ENCODE peak calls at places on chromosomes 12 and 14, in ten cellular contexts. J is Peyer's patch, F is A549, R is suprapubic skin, M is thyroid gland, P is upper lobe of left lung, V is K562, D is IMR-90, Y is esophagus squamous epithelium, C is transverse colon. Q is an unnamed sample.

GRCh38 chr12:76916170-76916540 is 37.3 kb upstream of the CSRP2 start:
- DNase-seq in J (no peak), F (no peak), R (no peak), M (no peak), P (no peak), V (no peak), D (peak), Y (no peak), C (no peak), Q (no peak)

GRCh38 chr14:20610002-20610765 is 19.0 kb upstream of the RNASE12 start:
- DNase-seq in J (peak), F (peak), R (no peak), M (peak), P (peak), V (peak), D (peak), Y (no peak), C (peak), Q (peak)

GRCh38 chr12:121388421-121388981 is 11.4 kb upstream of the RNF34 start:
- DNase-seq in J (no peak), F (peak), R (no peak), M (no peak), P (no peak), V (no peak), D (peak), Y (no peak), C (no peak), Q (peak)

GRCh38 chr12:131799828-131800593 is 28.2 kb upstream of the MMP17 start:
- DNase-seq in J (no peak), F (no peak), R (no peak), M (no peak), P (no peak), V (no peak), D (no peak), Y (no peak), C (no peak), Q (no peak)

GRCh38 chr12:13347241-13348043 is 150.9 kb downstream of the EMP1 start:
- DNase-seq in J (no peak), F (peak), R (no peak), M (no peak), P (no peak), V (no peak), D (peak), Y (no peak), C (no peak), Q (peak)

GRCh38 chr12:5557906-5558305 is 126.0 kb downstream of the NTF3 start:
- DNase-seq in J (no peak), F (no peak), R (no peak), M (no peak), P (no peak), V (no peak), D (no peak), Y (no peak), C (no peak), Q (no peak)

GRCh38 chr12:6084261-6084968 is 40.1 kb downstream of the VWF start:
- DNase-seq in J (peak), F (peak), R (peak), M (peak), P (peak), V (no peak), D (peak), Y (no peak), C (peak), Q (no peak)

GRCh38 chr12:9214536-9214935 is 6.3 kb upstream of the PZP start:
- DNase-seq in J (no peak), F (no peak), R (no peak), M (no peak), P (no peak), V (no peak), D (no peak), Y (no peak), C (no peak), Q (no peak)

GRCh38 chr12:121697093-121697698 is 15.4 kb upstream of the TMEM120B start:
- DNase-seq in J (no peak), F (peak), R (no peak), M (no peak), P (no peak), V (peak), D (peak), Y (no peak), C (no peak), Q (peak)

GRCh38 chr12:131853832-131854797 is 25.9 kb downstream of the MMP17 start:
- DNase-seq in J (no peak), F (peak), R (no peak), M (no peak), P (no peak), V (no peak), D (no peak), Y (no peak), C (no peak), Q (no peak)

GRCh38 chr12:131176926-131177325 is 223.2 kb downstream of the ADGRD1 start:
- DNase-seq in J (no peak), F (no peak), R (no peak), M (no peak), P (no peak), V (no peak), D (no peak), Y (no peak), C (no peak), Q (no peak)

GRCh38 chr12:57481671-57482070 is 2.0 kb upstream of the ARHGAP9 start:
- DNase-seq in J (no peak), F (no peak), R (no peak), M (no peak), P (no peak), V (no peak), D (no peak), Y (no peak), C (no peak), Q (peak)

GRCh38 chr14:31510222-31510621 is 22.4 kb upstream of the GPR33 start:
- DNase-seq in J (no peak), F (peak), R (no peak), M (no peak), P (no peak), V (peak), D (peak), Y (no peak), C (no peak), Q (peak)
- TF ChIP-seq POLR2A in J (no peak), F (no peak), R (no peak), M (no peak), P (no peak), V (no peak), D (no peak), Y (no peak), C (no peak), Q (no peak)

GRCh38 chr14:69151458-69152180 is 1.3 kb downstream of the DCAF5 start:
- DNase-seq in J (peak), F (peak), R (peak), M (peak), P (peak), V (peak), D (peak), Y (peak), C (peak), Q (peak)

GRCh38 chr14:69153848-69154208 is 909 bp upstream of the DCAF5 start:
- DNase-seq in J (peak), F (peak), R (no peak), M (peak), P (peak), V (no peak), D (no peak), Y (no peak), C (peak), Q (peak)

GRCh38 chr14:69154779-69155178 is 1.9 kb upstream of the DCAF5 start:
- DNase-seq in J (no peak), F (peak), R (no peak), M (peak), P (peak), V (no peak), D (no peak), Y (no peak), C (no peak), Q (peak)

GRCh38 chr14:69152181-69152943 is 557 bp downstream of the DCAF5 start:
- DNase-seq in J (peak), F (peak), R (peak), M (peak), P (peak), V (peak), D (no peak), Y (no peak), C (peak), Q (peak)

DNA sequence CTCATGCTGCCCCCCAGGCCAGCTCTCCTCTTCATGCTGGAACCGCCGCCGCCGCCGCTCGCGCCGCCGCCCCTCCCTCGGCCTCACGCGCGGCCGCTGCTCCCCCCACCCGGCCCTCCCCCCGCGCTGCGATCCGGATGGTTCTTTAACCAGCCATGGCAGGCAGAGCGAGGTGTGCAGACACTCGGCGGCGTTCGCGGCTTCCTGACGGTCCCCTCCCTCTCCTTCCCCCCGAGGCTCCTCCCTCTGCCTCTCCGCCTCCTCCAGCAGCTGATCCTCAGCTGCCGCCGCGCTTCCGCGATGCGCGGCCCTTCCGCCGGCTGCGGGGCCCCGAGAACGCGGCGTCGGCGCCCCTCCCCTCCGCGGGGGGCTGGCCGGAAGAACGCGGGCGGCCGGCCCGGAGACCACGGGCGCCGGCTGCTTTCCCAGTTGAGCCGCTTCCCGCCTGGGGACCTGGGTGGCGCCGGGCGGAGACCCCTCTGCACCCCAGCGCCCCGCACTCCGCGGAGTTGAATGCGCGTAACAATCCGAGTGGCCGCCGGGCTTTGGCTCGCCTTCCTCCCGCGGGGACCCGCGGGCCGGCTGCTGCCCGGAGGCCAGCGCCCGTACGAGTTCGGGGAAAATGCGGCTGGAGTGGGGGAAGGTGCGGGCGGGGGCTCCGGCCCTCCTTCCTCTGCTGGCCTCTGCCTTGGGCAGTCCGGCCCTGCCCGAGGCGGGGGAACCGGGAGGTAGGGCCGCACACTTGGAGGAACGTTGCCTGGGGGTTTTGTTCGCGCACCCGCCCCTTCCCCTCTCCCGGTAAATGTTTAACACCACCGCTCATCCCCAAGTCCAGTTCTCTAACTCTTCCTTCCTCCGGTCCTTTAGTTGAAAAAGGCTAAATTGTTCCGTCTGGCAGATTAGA is at the start of gene DCAF5:
- DNase-seq in J (peak), F (peak), R (peak), M (peak), P (peak), V (peak), D (peak), Y (peak), C (peak), Q (peak)
- TF ChIP-seq POLR2A in J (peak), F (peak), R (no peak), M (peak), P (no peak), V (peak), D (no peak), Y (peak), C (peak), Q (peak)

GRCh38 chr14:102076793-102077759 is 9.8 kb downstream of the HSP90AA1 start:
- DNase-seq in J (no peak), F (no peak), R (no peak), M (no peak), P (no peak), V (no peak), D (no peak), Y (no peak), C (no peak), Q (peak)
- TF ChIP-seq POLR2A in J (no peak), F (peak), R (no peak), M (no peak), P (no peak), V (peak), D (no peak), Y (no peak), C (no peak), Q (no peak)

GRCh38 chr14:101221549-101222160 is 318.1 kb upstream of the RTL1 start:
- DNase-seq in J (peak), F (no peak), R (no peak), M (no peak), P (no peak), V (no peak), D (no peak), Y (no peak), C (no peak), Q (no peak)
- TF ChIP-seq POLR2A in J (no peak), F (no peak), R (no peak), M (no peak), P (no peak), V (no peak), D (no peak), Y (no peak), C (no peak), Q (no peak)

GRCh38 chr12:49133014-49133413 is 1.8 kb upstream of the TUBA1B start:
- DNase-seq in J (no peak), F (no peak), R (no peak), M (no peak), P (no peak), V (no peak), D (no peak), Y (no peak), C (no peak), Q (peak)

GRCh38 chr12:49131973-49132461 is 822 bp upstream of the TUBA1B start:
- DNase-seq in J (no peak), F (no peak), R (no peak), M (no peak), P (no peak), V (no peak), D (peak), Y (no peak), C (peak), Q (peak)

GRCh38 chr12:49131051-49131972 is at the start of gene TUBA1B:
- DNase-seq in J (peak), F (peak), R (peak), M (peak), P (peak), V (peak), D (peak), Y (peak), C (peak), Q (peak)

GRCh38 chr12:49129332-49130150 is 1.7 kb downstream of the TUBA1B start:
- DNase-seq in J (no peak), F (no peak), R (no peak), M (no peak), P (no peak), V (no peak), D (no peak), Y (no peak), C (no peak), Q (no peak)

GRCh38 chr12:49130151-49131050 is 794 bp downstream of the TUBA1B start:
- DNase-seq in J (peak), F (peak), R (peak), M (peak), P (peak), V (peak), D (peak), Y (peak), C (peak), Q (peak)
- TF ChIP-seq POLR2A in J (no peak), F (peak), R (no peak), M (no peak), P (peak), V (no peak), D (peak), Y (peak), C (peak), Q (peak)

GRCh38 chr14:103360548-103360947 is 24.7 kb upstream of the MARK3 start:
- DNase-seq in J (no peak), F (no peak), R (no peak), M (no peak), P (no peak), V (no peak), D (no peak), Y (no peak), C (no peak), Q (no peak)
- TF ChIP-seq POLR2A in J (no peak), F (no peak), R (no peak), M (no peak), P (no peak), V (no peak), D (no peak), Y (no peak), C (no peak), Q (no peak)

GRCh38 chr12:11171145-11171952 is at the start of gene SMIM10L1:
- DNase-seq in J (peak), F (peak), R (peak), M (peak), P (peak), V (peak), D (peak), Y (peak), C (peak), Q (peak)
- TF ChIP-seq POLR2A in J (peak), F (peak), R (no peak), M (no peak), P (no peak), V (peak), D (peak), Y (no peak), C (peak), Q (peak)

DNA sequence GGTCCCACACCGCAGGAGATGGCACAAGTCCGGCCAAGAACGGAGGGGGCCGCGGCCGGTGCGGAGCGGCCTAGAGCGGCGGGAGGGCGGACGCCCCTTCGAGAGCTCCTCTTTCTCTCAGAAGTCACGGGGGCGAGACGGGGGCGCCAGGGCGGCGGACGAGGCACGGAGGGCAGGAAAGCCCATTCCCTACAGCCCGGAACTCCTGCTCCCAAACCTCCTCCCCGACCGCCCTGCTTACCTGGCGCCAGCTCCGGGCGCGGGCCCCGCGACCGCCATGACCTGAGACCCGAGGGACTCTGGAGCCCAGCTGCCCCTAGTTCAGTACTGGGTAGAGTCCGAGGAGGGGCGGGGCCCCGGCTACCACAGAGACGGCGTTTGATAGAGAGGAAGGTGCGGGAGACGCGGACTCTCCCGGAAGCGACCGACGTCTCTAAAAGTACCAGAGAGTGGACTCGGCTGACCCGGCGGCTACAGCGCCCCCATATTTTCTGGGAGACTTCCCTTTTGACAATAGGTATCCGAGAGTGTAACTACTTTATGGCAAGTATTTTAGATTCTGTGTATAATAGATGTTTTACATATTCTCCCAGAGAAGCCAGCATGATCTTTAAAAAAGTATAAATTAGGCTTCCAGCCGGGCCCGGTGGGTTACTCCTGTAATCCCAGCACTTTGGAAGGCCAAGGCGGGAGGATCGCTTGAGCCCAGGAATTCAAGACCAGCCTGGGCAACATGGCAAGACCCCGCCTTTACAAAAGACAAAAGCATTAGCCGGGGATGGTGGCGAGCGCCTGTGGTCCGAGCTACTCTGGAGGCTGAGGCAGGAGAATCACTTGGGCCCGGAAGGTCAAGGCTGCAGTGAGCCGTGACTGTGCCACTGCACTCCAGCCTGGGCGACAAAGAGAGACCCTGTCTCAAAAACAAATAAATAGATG is at the start of gene ABCD4:
- DNase-seq in J (peak), F (peak), R (peak), M (peak), P (peak), V (peak), D (peak), Y (peak), C (peak), Q (peak)
- TF ChIP-seq POLR2A in J (peak), F (peak), R (peak), M (no peak), P (no peak), V (peak), D (peak), Y (no peak), C (peak), Q (peak)

GRCh38 chr14:87829543-87829942 is 163.4 kb downstream of the GALC start:
- DNase-seq in J (no peak), F (no peak), R (no peak), M (no peak), P (no peak), V (no peak), D (no peak), Y (no peak), C (no peak), Q (no peak)

GRCh38 chr14:87834594-87834993 is 158.4 kb downstream of the GALC start:
- DNase-seq in J (no peak), F (no peak), R (no peak), M (peak), P (no peak), V (no peak), D (no peak), Y (no peak), C (no peak), Q (no peak)

GRCh38 chr14:87833026-87833425 is 160.0 kb downstream of the GALC start:
- DNase-seq in J (no peak), F (no peak), R (no peak), M (no peak), P (no peak), V (no peak), D (no peak), Y (no peak), C (no peak), Q (no peak)

DNA sequence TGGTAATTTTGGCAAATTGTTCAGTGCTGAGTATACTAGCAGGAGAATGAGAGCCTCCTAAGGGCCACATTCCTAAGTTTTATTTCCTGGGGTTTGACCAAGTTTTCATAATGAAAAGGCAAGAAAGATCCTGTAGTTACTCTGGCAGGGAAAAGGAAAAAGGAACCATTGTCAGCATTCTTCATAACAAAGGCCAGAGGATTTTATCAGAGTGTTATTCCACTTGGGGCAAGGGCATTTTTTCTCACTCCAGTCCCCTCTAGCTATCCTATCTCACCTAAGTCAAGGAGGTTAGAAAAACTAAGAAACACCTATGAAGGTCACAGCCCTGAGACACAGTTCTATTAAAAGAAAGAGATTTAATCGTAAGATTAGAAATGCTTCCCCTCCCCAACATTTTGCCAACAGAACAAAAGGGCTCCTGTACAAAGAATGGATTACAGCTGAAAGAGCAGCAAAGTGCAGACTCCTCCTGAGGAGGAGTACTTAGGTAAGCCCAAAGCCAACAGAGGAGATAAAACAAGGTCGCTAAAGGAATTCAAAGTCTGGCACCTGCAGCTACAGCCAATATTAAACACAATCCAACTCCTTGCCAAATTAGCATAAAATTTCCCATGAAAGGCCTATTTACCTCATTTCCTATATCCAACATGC is 162.4 kb downstream of the GALC start:
- DNase-seq in J (no peak), F (no peak), R (no peak), M (no peak), P (no peak), V (no peak), D (no peak), Y (no peak), C (no peak), Q (no peak)
- TF ChIP-seq POLR2A in J (no peak), F (no peak), R (no peak), M (no peak), P (no peak), V (no peak), D (no peak), Y (no peak), C (no peak), Q (no peak)

GRCh38 chr12:109112720-109113465 is 3.5 kb upstream of the ACACB start:
- DNase-seq in J (peak), F (no peak), R (no peak), M (peak), P (no peak), V (no peak), D (no peak), Y (no peak), C (peak), Q (peak)
- TF ChIP-seq POLR2A in J (no peak), F (no peak), R (no peak), M (no peak), P (no peak), V (no peak), D (no peak), Y (no peak), C (no peak), Q (no peak)